ENCODE peak calls at places on chromosome 1, in eight cellular contexts. I is T-helper 9 cell; J is amniotic epithelial cell; X is central memory CD4-positive, alpha-beta T cell; B is AG08396; T is neural crest cell; A is AG04450; P is sciatic nerve. Q is an unnamed sample.

GRCh38 chr1:162627662-162628296 is 4.5 kb upstream of the DDR2 start:
- DNase-seq in I (no peak), J (peak; percentile 53), X (no peak), B (no peak), T (no peak), A (no peak), P (no peak), Q (no peak)

GRCh38 chr1:201213926-201214325 is 23.3 kb downstream of the IGFN1 start:
- DNase-seq in I (no peak), J (no peak), X (no peak), B (no peak), T (no peak), A (no peak), P (peak; percentile 35), Q (no peak)

GRCh38 chr1:64934115-64934880 is 32.1 kb downstream of the JAK1 start:
- DNase-seq in I (no peak), J (peak; percentile 91), X (no peak), B (peak; percentile 44), T (no peak), A (peak; percentile 56), P (no peak), Q (no peak)

GRCh38 chr1:207806531-207807394 is 54.9 kb downstream of the CD46 start:
- DNase-seq in I (no peak), J (peak; percentile 65), X (no peak), B (no peak), T (no peak), A (no peak), P (no peak), Q (no peak)

GRCh38 chr1:232884262-232884661 is 66.1 kb upstream of the NTPCR start:
- DNase-seq in I (no peak), J (peak; percentile 16), X (no peak), B (no peak), T (no peak), A (no peak), P (no peak), Q (no peak)

GRCh38 chr1:61539720-61540462 is 185.1 kb downstream of the TM2D1 start:
- DNase-seq in I (no peak), J (no peak), X (no peak), B (no peak), T (no peak), A (no peak), P (no peak), Q (no peak)

GRCh38 chr1:166145496-166145895 is 21.3 kb downstream of the FAM78B start:
- DNase-seq in I (no peak), J (no peak), X (no peak), B (no peak), T (no peak), A (no peak), P (no peak), Q (no peak)

GRCh38 chr1:32138965-32139364 is 31.1 kb downstream of the KPNA6 start:
- DNase-seq in I (no peak), J (peak; percentile 30), X (no peak), B (no peak), T (no peak), A (no peak), P (no peak), Q (no peak)

GRCh38 chr1:92563457-92564216 is 76.9 kb upstream of the GFI1 start:
- DNase-seq in I (no peak), J (no peak), X (no peak), B (no peak), T (no peak), A (no peak), P (no peak), Q (no peak)

GRCh38 chr1:15153842-15154479 is 414 bp downstream of the TMEM51 start:
- DNase-seq in I (no peak), J (peak; percentile 37), X (no peak), B (peak; percentile 86), T (peak; percentile 68), A (no peak), P (peak; percentile 82), Q (no peak)